ENCODE peak calls at places on chromosomes 12 and 14, in seven cellular contexts. J is KG1; N is NCI-H2081; P is endothelial cell; Y is fibroblast of the conjunctiva; H is CD4-positive, alpha-beta T cell; F is AG20443. D is an unnamed sample.

GRCh38 chr14:93045211-93045674 is 70.5 kb downstream of the ITPK1 start:
- DNase-seq in N (no peak), P (no peak), F (no peak), H (no peak), J (no peak), Y (no peak), D (peak; percentile 57)

GRCh38 chr12:122145505-122146330 is 28.3 kb downstream of the IL31 start:
- DNase-seq in H (no peak), J (no peak), N (no peak), Y (no peak), P (no peak), F (no peak), D (no peak)

GRCh38 chr12:29309320-29309902 is 71.6 kb downstream of the ERGIC2 start:
- DNase-seq in Y (no peak), P (no peak), F (peak; percentile 14), N (no peak), H (no peak), J (no peak), D (peak; percentile 41)

GRCh38 chr12:24222968-24223367 is 273.5 kb upstream of the SOX5 start:
- DNase-seq in J (no peak), Y (peak; percentile 12), F (no peak), N (no peak), P (no peak), H (no peak), D (no peak)

GRCh38 chr14:23119362-23120327 is 590 bp upstream of the CEBPE start:
- DNase-seq in P (no peak), Y (no peak), J (peak; percentile 51), F (no peak), N (no peak), H (peak; percentile 43), D (no peak)

GRCh38 chr12:25328082-25328712 is 77.5 kb upstream of the KRAS start:
- DNase-seq in P (no peak), Y (no peak), F (no peak), H (no peak), N (peak; percentile 9), J (no peak), D (no peak)

GRCh38 chr14:50230601-50231474 is 540 bp downstream of the SOS2 start:
- DNase-seq in P (peak; percentile 51), H (peak; percentile 18), N (peak; percentile 54), J (peak; percentile 70), Y (peak; percentile 43), F (peak; percentile 60), D (peak; percentile 53)

GRCh38 chr14:52267501-52268190 is at the start of gene PTGDR:
- DNase-seq in F (peak; percentile 38), J (no peak), P (peak; percentile 31), Y (no peak), N (no peak), H (peak; percentile 8), D (no peak)

GRCh38 chr12:32033411-32033810 is 73.2 kb upstream of the BICD1 start:
- DNase-seq in F (no peak), P (no peak), Y (no peak), N (no peak), H (no peak), J (no peak), D (no peak)

GRCh38 chr14:23296012-23296777 is 6.5 kb downstream of the PPP1R3E start:
- DNase-seq in H (no peak), J (no peak), Y (no peak), N (no peak), P (no peak), F (no peak), D (no peak)

GRCh38 chr12:74365178-74365964 is 172.3 kb upstream of the ATXN7L3B start:
- DNase-seq in H (no peak), J (no peak), P (peak; percentile 8), Y (peak; percentile 49), N (peak; percentile 33), F (peak; percentile 7), D (peak; percentile 63)

GRCh38 chr14:38290601-38291190 is 34.8 kb upstream of the CLEC14A start:
- DNase-seq in N (no peak), H (no peak), F (peak; percentile 61), J (no peak), Y (peak; percentile 56), P (no peak), D (no peak)

GRCh38 chr14:74262076-74262475 is 22.8 kb downstream of the VSX2 start:
- DNase-seq in J (no peak), Y (no peak), H (no peak), F (no peak), N (no peak), P (no peak), D (no peak)

GRCh38 chr14:74941676-74942097 is 13.7 kb downstream of the PGF start:
- DNase-seq in P (no peak), Y (no peak), N (no peak), J (peak; percentile 46), H (peak; percentile 53), F (peak; percentile 74), D (peak; percentile 58)

GRCh38 chr12:103852498-103852992 is 11.5 kb upstream of the NT5DC3 start:
- DNase-seq in J (no peak), F (no peak), N (peak; percentile 93), Y (no peak), H (no peak), P (no peak), D (peak; percentile 27)

GRCh38 chr14:66395300-66395699 is 90.9 kb upstream of the CCDC196 start:
- DNase-seq in F (no peak), Y (no peak), J (peak; percentile 29), N (no peak), P (no peak), H (no peak), D (no peak)

GRCh38 chr12:68119724-68120211 is 39.8 kb downstream of the IFNG start:
- DNase-seq in J (no peak), N (peak; percentile 68), F (no peak), Y (no peak), P (no peak), H (peak; percentile 21), D (peak; percentile 39)

GRCh38 chr12:110115675-110116074 is 8.5 kb upstream of the IFT81 start:
- DNase-seq in Y (no peak), N (no peak), H (no peak), P (no peak), F (no peak), J (no peak), D (no peak)

GRCh38 chr12:47791351-47791746 is 18.3 kb downstream of the SLC48A1 start:
- DNase-seq in P (no peak), J (no peak), N (no peak), Y (no peak), F (no peak), H (no peak), D (no peak)

GRCh38 chr12:131693149-131693548 is 17.7 kb upstream of the SFSWAP start:
- DNase-seq in Y (no peak), F (no peak), N (no peak), P (no peak), J (no peak), H (no peak), D (no peak)